ENCODE peak calls at places on chromosomes 5 and 9, in eight cellular contexts. A is foreskin keratinocyte, K is amniotic epithelial cell, H is GM12865, F is neuronal stem cell, Z is T-helper 17 cell, C is glutamatergic neuron, O is cardiac fibroblast. E is an unnamed sample.

GRCh38 chr5:143262393-143263174 is 140.9 kb downstream of the NR3C1 start:
- DNase-seq in A (peak; percentile 78), K (peak; percentile 93), H (peak; percentile 63), F (no peak), Z (no peak), C (no peak), O (peak; percentile 98), E (peak; percentile 93)

GRCh38 chr9:89597711-89598707 is 6.8 kb upstream of the GADD45G start:
- DNase-seq in A (peak; percentile 16), K (peak; percentile 34), H (peak; percentile 73), F (peak; percentile 71), Z (peak; percentile 50), C (peak; percentile 64), O (peak; percentile 72), E (peak; percentile 76)

GRCh38 chr9:96245399-96245798 is 56.6 kb downstream of the HSD17B3 start:
- DNase-seq in A (no peak), K (no peak), H (no peak), F (no peak), Z (no peak), C (no peak), O (no peak), E (no peak)

GRCh38 chr5:98128846-98129245 is 644.6 kb upstream of the RGMB start:
- DNase-seq in A (no peak), K (no peak), H (no peak), F (no peak), Z (no peak), C (no peak), O (no peak), E (no peak)

GRCh38 chr9:137446851-137447471 is 5.8 kb upstream of the ENTPD8 start:
- DNase-seq in A (no peak), K (no peak), H (no peak), F (no peak), Z (no peak), C (peak; percentile 13), O (no peak), E (no peak)

GRCh38 chr9:136564379-136564988 is 18.6 kb upstream of the NOTCH1 start:
- DNase-seq in A (no peak), K (peak; percentile 88), H (peak; percentile 91), F (no peak), Z (no peak), C (no peak), O (peak; percentile 89), E (peak; percentile 80)

GRCh38 chr9:135526730-135527571 is 5.7 kb downstream of the LCN1 start:
- DNase-seq in A (no peak), K (no peak), H (no peak), F (no peak), Z (no peak), C (peak; percentile 25), O (no peak), E (no peak)

GRCh38 chr9:29297592-29297991 is 1724.3 kb upstream of the C9orf72 start:
- DNase-seq in A (no peak), K (no peak), H (no peak), F (no peak), Z (no peak), C (no peak), O (no peak), E (no peak)

GRCh38 chr5:10289353-10289752 is 18.3 kb downstream of the CMBL start:
- DNase-seq in A (no peak), K (no peak), H (no peak), F (no peak), Z (no peak), C (no peak), O (no peak), E (no peak)

GRCh38 chr5:170135796-170136490 is 30.2 kb downstream of the FOXI1 start:
- DNase-seq in A (no peak), K (no peak), H (no peak), F (no peak), Z (no peak), C (no peak), O (peak; percentile 63), E (peak; percentile 49)

GRCh38 chr5:17157294-17157693 is 60.1 kb upstream of the BASP1 start:
- DNase-seq in A (no peak), K (peak; percentile 55), H (no peak), F (no peak), Z (no peak), C (no peak), O (peak; percentile 63), E (no peak)

GRCh38 chr5:149217096-149217801 is 54.4 kb upstream of the AFAP1L1 start:
- DNase-seq in A (no peak), K (no peak), H (no peak), F (no peak), Z (no peak), C (no peak), O (no peak), E (no peak)

GRCh38 chr5:181052928-181053759 is 13.1 kb downstream of the BTNL9 start:
- DNase-seq in A (no peak), K (no peak), H (peak; percentile 23), F (no peak), Z (no peak), C (peak; percentile 54), O (no peak), E (no peak)

GRCh38 chr9:72557549-72557948 is 36.1 kb downstream of the TMC1 start:
- DNase-seq in A (peak; percentile 86), K (peak; percentile 93), H (no peak), F (no peak), Z (no peak), C (no peak), O (peak; percentile 94), E (peak; percentile 92)

GRCh38 chr5:80622756-80623155 is 31.7 kb upstream of the MSH3 start:
- DNase-seq in A (no peak), K (no peak), H (no peak), F (no peak), Z (no peak), C (no peak), O (no peak), E (no peak)

GRCh38 chr5:151183451-151184245 is 26.1 kb upstream of the ANXA6 start:
- DNase-seq in A (peak; percentile 28), K (peak; percentile 86), H (no peak), F (no peak), Z (no peak), C (peak; percentile 60), O (peak; percentile 34), E (no peak)

GRCh38 chr9:107486674-107487520 is 2.7 kb downstream of the KLF4 start:
- DNase-seq in A (no peak), K (no peak), H (no peak), F (no peak), Z (no peak), C (no peak), O (no peak), E (no peak)

GRCh38 chr5:54309237-54309636 is 1.1 kb downstream of the ARL15 start:
- DNase-seq in A (no peak), K (no peak), H (no peak), F (no peak), Z (no peak), C (no peak), O (peak; percentile 23), E (peak; percentile 15)

GRCh38 chr9:38084556-38084880 is 15.5 kb upstream of the SHB start:
- DNase-seq in A (no peak), K (no peak), H (no peak), F (no peak), Z (no peak), C (no peak), O (no peak), E (no peak)

GRCh38 chr5:130966990-130967389 is 198.1 kb downstream of the HINT1 start:
- DNase-seq in A (no peak), K (no peak), H (no peak), F (no peak), Z (no peak), C (no peak), O (no peak), E (no peak)

GRCh38 chr9:70121818-70122436 is 78.3 kb downstream of the MAMDC2 start:
- DNase-seq in A (no peak), K (no peak), H (no peak), F (no peak), Z (no peak), C (no peak), O (peak; percentile 56), E (no peak)

GRCh38 chr5:164345853-164346252 is 840.4 kb downstream of the MAT2B start:
- DNase-seq in A (no peak), K (no peak), H (no peak), F (no peak), Z (no peak), C (no peak), O (no peak), E (no peak)

GRCh38 chr9:20754556-20754955 is 70.5 kb downstream of the FOCAD start:
- DNase-seq in A (no peak), K (no peak), H (no peak), F (no peak), Z (no peak), C (no peak), O (peak; percentile 29), E (peak; percentile 36)

GRCh38 chr5:180315762-180316212 is 23.9 kb upstream of the MAPK9 start:
- DNase-seq in A (no peak), K (no peak), H (peak; percentile 55), F (peak; percentile 37), Z (peak; percentile 76), C (peak; percentile 80), O (peak; percentile 67), E (peak; percentile 69)

GRCh38 chr9:124442826-124443225 is 7.4 kb upstream of the ADGRD2 start:
- DNase-seq in A (no peak), K (no peak), H (no peak), F (no peak), Z (no peak), C (no peak), O (no peak), E (no peak)

GRCh38 chr9:33418090-33418489 is 15.7 kb upstream of the AQP7 start:
- DNase-seq in A (peak; percentile 54), K (no peak), H (no peak), F (no peak), Z (no peak), C (no peak), O (no peak), E (no peak)

GRCh38 chr9:4514252-4515128 is 24.2 kb downstream of the SLC1A1 start:
- DNase-seq in A (no peak), K (no peak), H (peak; percentile 22), F (no peak), Z (no peak), C (no peak), O (no peak), E (no peak)

GRCh38 chr5:96434201-96434645 is 1.2 kb upstream of the PCSK1 start:
- DNase-seq in A (peak; percentile 15), K (peak; percentile 74), H (peak; percentile 65), F (peak; percentile 78), Z (peak; percentile 37), C (peak; percentile 46), O (peak; percentile 77), E (peak; percentile 87)

GRCh38 chr5:134005415-134006118 is 792 bp upstream of the VDAC1 start:
- DNase-seq in A (no peak), K (no peak), H (peak; percentile 44), F (no peak), Z (no peak), C (peak; percentile 39), O (peak; percentile 26), E (no peak)

GRCh38 chr5:27242258-27242626 is 203.9 kb upstream of the CDH9 start:
- DNase-seq in A (no peak), K (no peak), H (no peak), F (no peak), Z (no peak), C (no peak), O (no peak), E (no peak)

GRCh38 chr5:143231973-143232812 is 171.3 kb downstream of the NR3C1 start:
- DNase-seq in A (no peak), K (no peak), H (no peak), F (no peak), Z (no peak), C (no peak), O (no peak), E (no peak)

GRCh38 chr9:125343518-125344284 is 82.1 kb downstream of the GAPVD1 start:
- DNase-seq in A (no peak), K (peak; percentile 63), H (no peak), F (peak; percentile 57), Z (no peak), C (no peak), O (peak; percentile 75), E (peak; percentile 63)

GRCh38 chr9:84493284-84493947 is 152.9 kb upstream of the SLC28A3 start:
- DNase-seq in A (no peak), K (no peak), H (peak; percentile 2), F (no peak), Z (no peak), C (peak; percentile 61), O (no peak), E (no peak)

GRCh38 chr9:128455849-128456612 is at the start of gene ODF2:
- DNase-seq in A (peak; percentile 76), K (peak; percentile 88), H (peak; percentile 97), F (peak; percentile 95), Z (peak; percentile 98), C (peak; percentile 100), O (peak; percentile 96), E (peak; percentile 95)